ENCODE peak calls at places on chromosomes 11 and 22, in eight cellular contexts. D, P, X, J, Y, B, Q and M are unnamed samples.

GRCh38 chr11:86118201-86118600 is 49.3 kb upstream of the PICALM start:
- DNase-seq in D (no peak), P (no peak), X (no peak), J (no peak), Y (no peak), B (no peak), Q (no peak), M (no peak)

GRCh38 chr11:133902506-133902905 is 54.3 kb downstream of the IGSF9B start:
- DNase-seq in D (no peak), P (no peak), X (no peak), J (no peak), Y (no peak), B (no peak), Q (no peak), M (no peak)

GRCh38 chr11:60069471-60069870 is 13.0 kb downstream of the MS4A3 start:
- DNase-seq in D (no peak), P (no peak), X (no peak), J (no peak), Y (no peak), B (no peak), Q (no peak), M (no peak)

GRCh38 chr22:48185656-48186055 is 1423.2 kb downstream of the TBC1D22A start:
- DNase-seq in D (no peak), P (peak; percentile 70), X (no peak), J (no peak), Y (no peak), B (no peak), Q (no peak), M (no peak)

GRCh38 chr11:73410627-73411026 is 34.4 kb downstream of the RELT start:
- DNase-seq in D (no peak), P (no peak), X (no peak), J (no peak), Y (no peak), B (no peak), Q (no peak), M (no peak)

GRCh38 chr22:49929553-49929979 is 11.1 kb downstream of the CRELD2 start:
- DNase-seq in D (no peak), P (peak; percentile 62), X (peak; percentile 73), J (no peak), Y (no peak), B (no peak), Q (no peak), M (peak; percentile 76)

GRCh38 chr11:34492806-34493414 is 20.7 kb downstream of the ELF5 start:
- DNase-seq in D (peak; percentile 60), P (peak; percentile 50), X (peak; percentile 77), J (peak; percentile 48), Y (peak; percentile 13), B (peak; percentile 67), Q (no peak), M (no peak)

GRCh38 chr11:20873054-20873453 is 203.7 kb downstream of the NELL1 start:
- DNase-seq in D (no peak), P (peak; percentile 12), X (peak; percentile 8), J (no peak), Y (no peak), B (no peak), Q (no peak), M (no peak)

GRCh38 chr22:49588739-49589138 is 238.9 kb downstream of the BRD1 start:
- DNase-seq in D (no peak), P (no peak), X (no peak), J (no peak), Y (no peak), B (no peak), Q (peak; percentile 56), M (no peak)

GRCh38 chr22:50041361-50042065 is 16.6 kb downstream of the TTLL8 start:
- DNase-seq in D (no peak), P (no peak), X (no peak), J (no peak), Y (no peak), B (no peak), Q (peak; percentile 47), M (no peak)

GRCh38 chr11:64629796-64630562 is 39.0 kb downstream of the SLC22A12 start:
- DNase-seq in D (peak; percentile 77), P (no peak), X (peak; percentile 35), J (no peak), Y (no peak), B (no peak), Q (no peak), M (no peak)

GRCh38 chr22:37824674-37825641 is 1.8 kb downstream of the GALR3 start:
- DNase-seq in D (no peak), P (no peak), X (peak; percentile 46), J (peak; percentile 50), Y (no peak), B (no peak), Q (no peak), M (no peak)

GRCh38 chr22:23177197-23177596 is 3.1 kb upstream of the BCR start:
- DNase-seq in D (no peak), P (no peak), X (no peak), J (no peak), Y (no peak), B (no peak), Q (no peak), M (no peak)

GRCh38 chr11:64358907-64359711 is at the start of gene RPS6KA4:
- DNase-seq in D (no peak), P (peak; percentile 52), X (peak; percentile 92), J (peak; percentile 64), Y (peak; percentile 60), B (peak; percentile 60), Q (peak; percentile 87), M (no peak)

GRCh38 chr11:69238562-69239319 is 55.2 kb upstream of the MYEOV start:
- DNase-seq in D (no peak), P (no peak), X (no peak), J (no peak), Y (no peak), B (no peak), Q (no peak), M (no peak)

GRCh38 chr11:76752321-76753175 is 30.6 kb upstream of the TSKU start:
- DNase-seq in D (no peak), P (no peak), X (peak; percentile 96), J (peak; percentile 92), Y (peak; percentile 96), B (peak; percentile 94), Q (peak; percentile 90), M (no peak)

DNA sequence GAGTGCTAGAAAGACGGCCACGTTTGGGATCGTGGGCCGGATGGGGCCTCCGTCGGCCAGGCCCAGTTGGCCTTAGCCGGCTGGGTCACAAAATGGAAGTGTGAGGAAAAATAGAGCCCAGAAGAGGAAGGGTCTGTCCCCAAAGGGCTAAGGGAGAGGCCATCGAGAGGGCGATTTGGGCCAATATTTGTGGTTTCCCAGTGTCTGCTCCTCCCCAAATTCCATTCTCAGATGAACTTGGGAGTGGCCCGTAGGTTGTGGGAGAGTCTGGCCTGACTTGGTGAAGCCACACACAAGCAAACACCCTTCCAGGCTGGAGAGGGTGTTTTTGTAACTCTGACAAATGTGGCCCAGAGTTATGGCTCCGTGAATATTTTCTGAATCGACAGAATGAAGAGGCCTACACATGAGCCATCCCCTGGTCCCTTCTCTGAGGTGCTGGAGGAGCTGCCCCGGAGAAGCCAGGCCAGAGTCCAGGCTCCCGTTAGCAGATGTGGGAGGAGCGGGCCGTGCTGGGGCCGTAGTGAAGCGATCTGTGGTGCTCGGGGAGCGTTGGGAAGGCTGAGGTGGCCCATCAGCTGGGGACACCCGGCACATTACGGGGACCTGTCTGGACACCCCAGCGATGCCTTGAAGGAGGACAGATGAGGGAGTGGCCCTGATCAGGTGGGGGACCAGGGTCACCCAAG is 73.5 kb upstream of the PPARA start:
- DNase-seq in D (no peak), P (no peak), X (peak; percentile 85), J (peak; percentile 86), Y (no peak), B (peak; percentile 74), Q (peak; percentile 77), M (no peak)
- H3K4me3 ChIP-seq in D (peak overlapping the region; percentile 90), P (no peak overlapping the region), X (peak overlapping the region; percentile 97), J (peak overlapping the region; percentile 99), Y (peak overlapping the region; percentile 78), B (no peak overlapping the region), Q (peak overlapping the region; percentile 51), M (no peak overlapping the region)

DNA sequence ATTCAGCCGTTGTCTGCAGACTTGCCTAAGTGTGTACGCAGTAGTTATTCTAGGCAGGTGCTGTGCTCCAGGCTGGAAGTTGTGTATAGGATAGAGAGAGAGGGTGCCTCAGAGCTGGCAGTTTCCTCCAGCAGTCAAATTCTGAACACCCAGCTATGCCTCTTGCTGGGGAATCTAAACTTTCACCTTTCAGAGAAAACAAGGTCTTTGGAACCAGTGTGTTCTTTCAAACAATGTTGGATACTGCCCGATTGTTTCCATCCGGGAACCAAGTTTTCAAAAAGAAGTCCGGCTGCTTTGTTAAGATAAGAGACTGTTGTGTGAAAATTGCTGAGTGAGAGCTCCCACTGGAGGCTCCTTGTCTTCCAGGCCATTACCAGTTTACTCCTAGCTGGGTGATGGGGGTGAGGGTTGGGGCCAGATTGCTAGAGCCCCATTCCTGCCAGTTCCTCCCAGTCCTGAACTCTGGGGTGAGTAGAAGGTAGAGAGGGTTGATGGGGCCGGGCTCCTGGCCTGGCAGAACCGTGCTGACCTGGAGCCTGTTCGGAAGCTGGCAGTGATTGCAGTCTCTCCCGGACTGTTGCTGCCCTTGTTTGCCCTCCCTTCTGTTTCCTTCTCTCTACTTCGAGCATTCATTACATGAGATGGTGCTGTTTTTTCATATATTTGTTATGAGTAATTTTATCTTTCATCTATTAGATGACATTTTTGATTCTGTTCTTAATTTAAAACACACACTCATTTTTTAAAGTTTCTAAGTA is 150.2 kb downstream of the TEAD1 start:
- DNase-seq in D (no peak), P (no peak), X (no peak), J (no peak), Y (peak; percentile 35), B (no peak), Q (no peak), M (no peak)
- H3K27ac ChIP-seq in D (no peak overlapping the region), P (no peak overlapping the region), X (no peak overlapping the region), J (no peak overlapping the region), Y (no peak overlapping the region), B (no peak overlapping the region), Q (peak overlapping the region; percentile 23), M (no peak overlapping the region)

GRCh38 chr22:36326178-36327161 is 61.3 kb downstream of the MYH9 start:
- DNase-seq in D (no peak), P (no peak), X (no peak), J (no peak), Y (no peak), B (no peak), Q (peak; percentile 73), M (no peak)

GRCh38 chr22:36323182-36323854 is 64.4 kb downstream of the MYH9 start:
- DNase-seq in D (no peak), P (no peak), X (peak; percentile 82), J (peak; percentile 81), Y (no peak), B (peak; percentile 88), Q (peak; percentile 92), M (no peak)

GRCh38 chr22:36324414-36324813 is 63.4 kb downstream of the MYH9 start:
- DNase-seq in D (no peak), P (no peak), X (peak; percentile 46), J (no peak), Y (no peak), B (no peak), Q (peak; percentile 78), M (no peak)

GRCh38 chr22:36323855-36324331 is 63.9 kb downstream of the MYH9 start:
- DNase-seq in D (no peak), P (no peak), X (peak; percentile 83), J (peak; percentile 74), Y (no peak), B (no peak), Q (peak; percentile 81), M (no peak)

GRCh38 chr22:36325163-36326031 is 62.4 kb downstream of the MYH9 start:
- DNase-seq in D (no peak), P (no peak), X (peak; percentile 89), J (peak; percentile 99), Y (no peak), B (no peak), Q (peak; percentile 92), M (no peak)
- H3K36me3 ChIP-seq in D (peaks cover 44% of the 10 kb centered on the region), P (peaks cover 96% of the 10 kb centered on the region), X (peaks cover 39% of the 10 kb centered on the region), J (peaks cover 63% of the 10 kb centered on the region), Y (no peaks in the 10 kb centered on the region), B (no peaks in the 10 kb centered on the region), Q (peaks cover 66% of the 10 kb centered on the region), M (peaks cover 87% of the 10 kb centered on the region)

GRCh38 chr11:58577441-58578135 is 1.3 kb upstream of the ZFP91 start:
- DNase-seq in D (no peak), P (peak; percentile 77), X (peak; percentile 95), J (peak; percentile 97), Y (no peak), B (peak; percentile 69), Q (peak; percentile 86), M (peak; percentile 71)
- H3K4me3 ChIP-seq in D (peak overlapping the region; percentile 68), P (peak overlapping the region; percentile 41), X (peak overlapping the region; percentile 97), J (peak overlapping the region; percentile 93), Y (peak overlapping the region; percentile 95), B (peak overlapping the region; percentile 39), Q (peak overlapping the region; percentile 100), M (peak overlapping the region; percentile 99)